ENCODE peak calls at places on chromosomes 1 and 21, in four cellular contexts. C, P, T and G are unnamed samples.

GRCh38 chr1:30422251-30422650 is 301.1 kb downstream of the MATN1 start:
- DNase-seq in C (no peak), P (peak), T (no peak), G (no peak)

GRCh38 chr1:244163861-244164562 is 112.9 kb downstream of the ZBTB18 start:
- DNase-seq in C (no peak), P (no peak), T (no peak), G (no peak)

GRCh38 chr1:226636847-226637096 is 88.2 kb downstream of the STUM start:
- DNase-seq in C (no peak), P (no peak), T (no peak), G (no peak)

GRCh38 chr1:116538527-116538926 is 32.3 kb downstream of the CD58 start:
- DNase-seq in C (no peak), P (no peak), T (no peak), G (no peak)

GRCh38 chr1:24920155-24920925 is 9.7 kb downstream of the RUNX3 start:
- DNase-seq in C (no peak), P (no peak), T (no peak), G (no peak)

GRCh38 chr1:160193091-160193819 is 2.9 kb downstream of the CASQ1 start:
- DNase-seq in C (peak), P (peak), T (peak), G (peak)

GRCh38 chr1:40141878-40142535 is 19.2 kb upstream of the RLF start:
- DNase-seq in C (peak), P (no peak), T (no peak), G (no peak)

GRCh38 chr1:33167650-33168447 is 14.0 kb downstream of the TRIM62 start:
- DNase-seq in C (no peak), P (no peak), T (no peak), G (no peak)

GRCh38 chr1:160993544-160993943 is 27.4 kb downstream of the F11R start:
- DNase-seq in C (no peak), P (no peak), T (no peak), G (no peak)

GRCh38 chr1:240621249-240621648 is 9.3 kb upstream of the GREM2 start:
- DNase-seq in C (no peak), P (no peak), T (no peak), G (no peak)

GRCh38 chr1:235068155-235069121 is 60.2 kb downstream of the TOMM20 start:
- DNase-seq in C (no peak), P (no peak), T (peak), G (no peak)

GRCh38 chr21:41780337-41781046 is 13.6 kb upstream of the RIPK4 start:
- DNase-seq in C (no peak), P (no peak), T (no peak), G (no peak)

GRCh38 chr1:206686486-206687249 is 2.0 kb downstream of the MAPKAPK2 start:
- DNase-seq in C (no peak), P (no peak), T (no peak), G (no peak)

GRCh38 chr21:25813917-25814316 is 79.1 kb downstream of the GABPA start:
- DNase-seq in C (no peak), P (no peak), T (no peak), G (no peak)

GRCh38 chr1:60876952-60877351 is 205.4 kb upstream of the NFIA start:
- DNase-seq in C (no peak), P (no peak), T (no peak), G (no peak)

GRCh38 chr1:44405041-44405803 is at the start of gene RNF220:
- DNase-seq in C (peak), P (no peak), T (peak), G (peak)

GRCh38 chr1:193265716-193266115 is 79.3 kb upstream of the B3GALT2 start:
- DNase-seq in C (no peak), P (no peak), T (no peak), G (no peak)

GRCh38 chr1:55073187-55073916 is 34.0 kb downstream of the PCSK9 start:
- DNase-seq in C (no peak), P (no peak), T (no peak), G (no peak)

GRCh38 chr1:24915819-24916602 is 14.1 kb downstream of the RUNX3 start:
- DNase-seq in C (no peak), P (no peak), T (no peak), G (peak)

GRCh38 chr1:88509369-88509768 is 174.7 kb upstream of the PKN2 start:
- DNase-seq in C (no peak), P (no peak), T (no peak), G (no peak)

GRCh38 chr1:170231669-170232068 is 85.9 kb downstream of the NTMT2 start:
- DNase-seq in C (no peak), P (no peak), T (no peak), G (no peak)

GRCh38 chr1:89671775-89672488 is 39.0 kb downstream of the LRRC8C start:
- DNase-seq in C (no peak), P (no peak), T (no peak), G (no peak)

GRCh38 chr1:85454214-85454613 is 10.7 kb downstream of the DDAH1 start:
- DNase-seq in C (no peak), P (no peak), T (no peak), G (no peak)

GRCh38 chr1:5989731-5990271 is 2.4 kb downstream of the NPHP4 start:
- DNase-seq in C (no peak), P (no peak), T (no peak), G (no peak)

GRCh38 chr1:1529936-1530335 is 10.5 kb downstream of the TMEM240 start:
- DNase-seq in C (no peak), P (no peak), T (no peak), G (no peak)

GRCh38 chr1:90725961-90726715 is 9.0 kb upstream of the BARHL2 start:
- DNase-seq in C (peak), P (no peak), T (no peak), G (peak)

GRCh38 chr1:211830055-211830329 is 571 bp downstream of the LPGAT1 start:
- DNase-seq in C (no peak), P (no peak), T (no peak), G (peak)

GRCh38 chr1:77473690-77474089 is 191.9 kb downstream of the AK5 start:
- DNase-seq in C (no peak), P (no peak), T (no peak), G (no peak)

GRCh38 chr21:27636671-27637070 is 669.8 kb upstream of the ADAMTS5 start:
- DNase-seq in C (no peak), P (no peak), T (no peak), G (no peak)

GRCh38 chr1:43405219-43405875 is 15.6 kb downstream of the SZT2 start:
- DNase-seq in C (no peak), P (no peak), T (no peak), G (no peak)

GRCh38 chr1:3514404-3514803 is 59.9 kb downstream of the ARHGEF16 start:
- DNase-seq in C (no peak), P (no peak), T (no peak), G (no peak)

GRCh38 chr1:89277725-89278124 is 5.1 kb upstream of the GBP5 start:
- DNase-seq in C (no peak), P (no peak), T (no peak), G (no peak)

GRCh38 chr1:173056355-173056754 is 5.6 kb upstream of the TNFSF18 start:
- DNase-seq in C (no peak), P (no peak), T (no peak), G (no peak)

GRCh38 chr1:183327429-183328290 is 90.5 kb downstream of the NMNAT2 start:
- DNase-seq in C (no peak), P (no peak), T (no peak), G (no peak)

GRCh38 chr1:183328371-183328770 is 89.8 kb downstream of the NMNAT2 start:
- DNase-seq in C (no peak), P (no peak), T (no peak), G (no peak)

GRCh38 chr1:183330335-183330734 is 87.8 kb downstream of the NMNAT2 start:
- DNase-seq in C (no peak), P (no peak), T (no peak), G (peak)

GRCh38 chr1:183331095-183331742 is 87.0 kb downstream of the NMNAT2 start:
- DNase-seq in C (peak), P (no peak), T (no peak), G (peak)
- TF ChIP-seq CTCF in C (peak), P (no peak), T (no peak), G (no peak)

GRCh38 chr1:238710697-238711096 is 675.7 kb upstream of the CHRM3 start:
- DNase-seq in C (peak), P (no peak), T (no peak), G (no peak)
- TF ChIP-seq CTCF in C (peak), P (no peak), T (no peak), G (no peak)

DNA sequence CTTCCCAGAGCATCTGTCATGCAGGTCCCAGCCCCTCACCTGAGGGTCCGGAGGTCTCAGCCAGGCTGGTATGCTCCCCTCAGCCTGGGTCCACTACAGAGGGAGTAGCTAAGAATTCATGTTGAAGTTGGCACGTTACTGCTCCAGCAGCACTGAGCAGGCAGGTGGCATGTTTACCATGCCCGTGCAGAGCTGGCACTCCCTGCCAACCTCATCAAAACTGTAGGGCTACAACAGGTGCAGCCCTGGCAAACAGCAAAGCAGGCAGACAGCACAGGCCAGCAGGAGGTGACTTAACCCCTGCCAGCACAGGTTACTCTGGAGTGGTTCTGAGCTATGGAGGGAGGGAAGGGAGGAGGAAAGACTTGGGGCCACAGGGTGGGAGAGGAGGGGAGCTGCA is 46.4 kb downstream of the NUAK2 start:
- DNase-seq in C (no peak), P (no peak), T (no peak), G (no peak)
- TF ChIP-seq CTCF in C (no peak), P (no peak), T (no peak), G (no peak)

GRCh38 chr1:204696606-204697005 is 11.1 kb upstream of the LRRN2 start:
- DNase-seq in C (no peak), P (no peak), T (no peak), G (no peak)
- TF ChIP-seq CTCF in C (no peak), P (no peak), T (no peak), G (no peak)

GRCh38 chr1:153922076-153922837 is 515 bp downstream of the GATAD2B start:
- DNase-seq in C (peak), P (peak), T (peak), G (peak)
- TF ChIP-seq CTCF in C (peak), P (no peak), T (peak), G (no peak)